ENCODE peak calls at places on chromosome 16, in eight cellular contexts. One of them, this sample, is unnamed.
A peak's percentile ranks its signal among the peaks of the same experiment; 100 is the strongest.

GRCh38 chr16:31880322-31880979 is 6.8 kb downstream of the ZNF267 start:
- DNase-seq in cardiac fibroblast: peak; percentile 77
- DNase-seq in AG09309: no peak
- DNase-seq in NT2/D1: no peak
- DNase-seq in GM12878: peak; percentile 38
- DNase-seq in fibroblast of mammary gland: peak; percentile 80
- DNase-seq in LNCaP clone FGC: peak; percentile 61
- DNase-seq in Caco-2: no peak
- DNase-seq in this sample: no peak

GRCh38 chr16:69563605-69564580 is 1.9 kb upstream of the NFAT5 start:
- DNase-seq in cardiac fibroblast: no peak
- DNase-seq in AG09309: no peak
- DNase-seq in NT2/D1: peak; percentile 43
- DNase-seq in GM12878: peak; percentile 93
- DNase-seq in fibroblast of mammary gland: peak; percentile 38
- DNase-seq in LNCaP clone FGC: no peak
- DNase-seq in Caco-2: peak; percentile 22
- DNase-seq in this sample: no peak

GRCh38 chr16:50879873-50880695 is 138.2 kb downstream of the CYLD start:
- DNase-seq in cardiac fibroblast: no peak
- DNase-seq in AG09309: no peak
- DNase-seq in NT2/D1: peak; percentile 40
- DNase-seq in GM12878: no peak
- DNase-seq in fibroblast of mammary gland: no peak
- DNase-seq in LNCaP clone FGC: no peak
- DNase-seq in Caco-2: no peak
- DNase-seq in this sample: no peak

GRCh38 chr16:7990864-7991263 is 599.4 kb downstream of the TMEM114 start:
- DNase-seq in cardiac fibroblast: no peak
- DNase-seq in AG09309: no peak
- DNase-seq in NT2/D1: no peak
- DNase-seq in GM12878: no peak
- DNase-seq in fibroblast of mammary gland: no peak
- DNase-seq in LNCaP clone FGC: no peak
- DNase-seq in Caco-2: no peak
- DNase-seq in this sample: no peak

GRCh38 chr16:66520406-66521194 is 29.3 kb downstream of the TK2 start:
- DNase-seq in cardiac fibroblast: no peak
- DNase-seq in AG09309: no peak
- DNase-seq in NT2/D1: no peak
- DNase-seq in GM12878: no peak
- DNase-seq in fibroblast of mammary gland: no peak
- DNase-seq in LNCaP clone FGC: no peak
- DNase-seq in Caco-2: no peak
- DNase-seq in this sample: no peak

GRCh38 chr16:12311309-12311708 is 334.8 kb downstream of the SNX29 start:
- DNase-seq in cardiac fibroblast: no peak
- DNase-seq in AG09309: no peak
- DNase-seq in NT2/D1: no peak
- DNase-seq in GM12878: no peak
- DNase-seq in fibroblast of mammary gland: no peak
- DNase-seq in LNCaP clone FGC: no peak
- DNase-seq in Caco-2: no peak
- DNase-seq in this sample: no peak

GRCh38 chr16:27310576-27311448 is 3.0 kb upstream of the IL4R start:
- DNase-seq in cardiac fibroblast: peak; percentile 80
- DNase-seq in AG09309: no peak
- DNase-seq in NT2/D1: no peak
- DNase-seq in GM12878: no peak
- DNase-seq in fibroblast of mammary gland: no peak
- DNase-seq in LNCaP clone FGC: no peak
- DNase-seq in Caco-2: no peak
- DNase-seq in this sample: no peak

GRCh38 chr16:85570735-85571562 is 42.2 kb upstream of the GSE1 start:
- DNase-seq in cardiac fibroblast: no peak
- DNase-seq in AG09309: no peak
- DNase-seq in NT2/D1: no peak
- DNase-seq in GM12878: peak; percentile 77
- DNase-seq in fibroblast of mammary gland: no peak
- DNase-seq in LNCaP clone FGC: no peak
- DNase-seq in Caco-2: no peak
- DNase-seq in this sample: peak; percentile 37

GRCh38 chr16:66618588-66618987 is 14.1 kb downstream of the CMTM3 start:
- DNase-seq in cardiac fibroblast: peak; percentile 84
- DNase-seq in AG09309: peak; percentile 90
- DNase-seq in NT2/D1: no peak
- DNase-seq in GM12878: no peak
- DNase-seq in fibroblast of mammary gland: peak; percentile 99
- DNase-seq in LNCaP clone FGC: no peak
- DNase-seq in Caco-2: no peak
- DNase-seq in this sample: peak; percentile 61

GRCh38 chr16:71883193-71883848 is 661 bp downstream of the ZNF821 start:
- DNase-seq in cardiac fibroblast: no peak
- DNase-seq in AG09309: no peak
- DNase-seq in NT2/D1: no peak
- DNase-seq in GM12878: no peak
- DNase-seq in fibroblast of mammary gland: no peak
- DNase-seq in LNCaP clone FGC: peak; percentile 44
- DNase-seq in Caco-2: peak; percentile 69
- DNase-seq in this sample: no peak

DNA sequence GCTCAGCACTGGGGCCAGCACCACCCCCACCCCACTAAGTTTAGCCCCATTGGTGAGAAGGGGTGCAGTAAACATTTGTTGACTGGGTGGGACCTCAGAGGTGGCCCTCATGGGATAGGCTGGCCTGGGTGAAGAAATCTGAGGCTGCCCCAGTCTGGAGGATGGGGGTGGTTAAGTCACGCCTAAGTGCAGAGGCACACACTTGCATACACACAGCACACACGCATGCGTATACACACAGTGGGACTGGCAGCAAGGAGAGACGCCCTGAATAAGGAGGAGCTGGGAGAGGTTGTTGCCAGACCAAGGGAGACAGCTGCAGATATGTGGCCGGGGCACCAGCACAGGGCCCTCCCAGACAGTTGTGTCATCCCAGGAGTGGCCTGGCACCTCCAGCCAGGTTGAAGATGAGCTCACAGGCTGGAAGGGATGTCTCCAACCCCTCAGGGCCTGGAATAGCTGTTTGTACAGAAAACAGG is 3.0 kb upstream of the BCAR1 start:
- DNase-seq in cardiac fibroblast: peak; percentile 75
- DNase-seq in AG09309: peak; percentile 61
- DNase-seq in NT2/D1: no peak
- DNase-seq in GM12878: no peak
- DNase-seq in fibroblast of mammary gland: peak; percentile 73
- DNase-seq in LNCaP clone FGC: peak; percentile 90
- DNase-seq in Caco-2: no peak
- DNase-seq in this sample: peak; percentile 72
- H3K4me3 ChIP-seq in cardiac fibroblast: no peak overlapping the region
- H3K4me3 ChIP-seq in AG09309: no peak overlapping the region
- H3K4me3 ChIP-seq in NT2/D1: no peak overlapping the region
- H3K4me3 ChIP-seq in GM12878: no peak overlapping the region
- H3K4me3 ChIP-seq in fibroblast of mammary gland: no peak overlapping the region
- H3K4me3 ChIP-seq in LNCaP clone FGC: no peak overlapping the region
- H3K4me3 ChIP-seq in Caco-2: no peak overlapping the region
- H3K4me3 ChIP-seq in this sample: peak overlapping the region; percentile 26

DNA sequence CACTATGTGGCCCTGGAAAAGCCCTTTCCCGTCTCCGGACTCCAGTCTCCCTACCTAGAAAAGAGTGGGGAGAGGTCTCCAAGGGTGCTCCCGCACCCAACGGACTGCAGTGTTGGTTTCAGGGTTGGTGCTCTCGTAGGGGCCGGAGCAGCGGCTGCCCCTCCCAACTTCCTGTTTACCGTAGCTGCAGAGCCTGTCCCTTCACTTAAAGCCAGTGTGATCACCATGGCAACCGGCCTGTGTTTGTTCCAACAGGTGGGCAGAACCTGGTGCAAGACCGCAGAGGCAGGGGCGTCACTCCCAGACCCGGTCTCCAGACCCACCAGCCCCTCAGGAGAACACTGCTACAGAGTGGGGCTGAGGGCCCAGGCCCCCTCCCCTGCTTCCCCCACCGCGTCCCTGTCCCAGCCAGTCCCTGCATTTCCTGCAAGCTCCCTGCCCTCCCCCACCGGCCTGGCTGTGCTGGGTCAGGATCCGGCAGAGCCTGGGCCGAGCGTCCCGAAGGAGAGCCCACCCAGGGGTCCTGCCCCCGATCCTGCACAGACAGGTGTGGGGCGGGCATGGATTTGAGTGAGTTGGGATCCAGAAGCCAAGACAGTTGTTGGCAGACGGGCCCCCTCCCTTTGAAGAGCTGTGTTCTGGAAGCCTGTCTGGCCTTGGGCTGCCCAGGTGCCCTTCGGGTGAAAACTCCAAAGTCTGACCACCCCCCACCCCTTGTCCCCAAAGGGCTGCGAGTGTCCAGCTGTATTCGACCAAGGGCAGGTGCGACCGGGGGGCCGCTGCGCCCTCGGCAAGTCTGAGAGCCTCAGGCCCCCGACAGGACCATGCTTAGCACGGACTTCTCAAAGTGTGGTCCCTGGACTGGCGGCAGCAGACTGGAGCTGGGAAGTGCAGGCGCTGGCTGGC is 1.5 kb upstream of the BAIAP3 start:
- DNase-seq in cardiac fibroblast: peak; percentile 83
- DNase-seq in AG09309: no peak
- DNase-seq in NT2/D1: peak; percentile 90
- DNase-seq in GM12878: peak; percentile 39
- DNase-seq in fibroblast of mammary gland: peak; percentile 28
- DNase-seq in LNCaP clone FGC: peak; percentile 41
- DNase-seq in Caco-2: peak; percentile 60
- DNase-seq in this sample: peak; percentile 80
- H3K4me3 ChIP-seq in cardiac fibroblast: peak overlapping the region; percentile 14
- H3K4me3 ChIP-seq in AG09309: no peak overlapping the region
- H3K4me3 ChIP-seq in NT2/D1: peak overlapping the region; percentile 43
- H3K4me3 ChIP-seq in GM12878: peak overlapping the region; percentile 22
- H3K4me3 ChIP-seq in fibroblast of mammary gland: no peak overlapping the region
- H3K4me3 ChIP-seq in LNCaP clone FGC: peak overlapping the region; percentile 42
- H3K4me3 ChIP-seq in Caco-2: no peak overlapping the region
- H3K4me3 ChIP-seq in this sample: peak overlapping the region; percentile 59

GRCh38 chr16:4481526-4481925 is 5.3 kb downstream of the HMOX2 start:
- DNase-seq in cardiac fibroblast: no peak
- DNase-seq in AG09309: no peak
- DNase-seq in NT2/D1: no peak
- DNase-seq in GM12878: no peak
- DNase-seq in fibroblast of mammary gland: no peak
- DNase-seq in LNCaP clone FGC: peak; percentile 67
- DNase-seq in Caco-2: no peak
- DNase-seq in this sample: no peak

GRCh38 chr16:4474192-4474961 is at the start of gene NMRAL1:
- DNase-seq in cardiac fibroblast: peak; percentile 96
- DNase-seq in AG09309: no peak
- DNase-seq in NT2/D1: peak; percentile 92
- DNase-seq in GM12878: peak; percentile 82
- DNase-seq in fibroblast of mammary gland: peak; percentile 87
- DNase-seq in LNCaP clone FGC: peak; percentile 90
- DNase-seq in Caco-2: peak; percentile 96
- DNase-seq in this sample: peak; percentile 93

GRCh38 chr16:4481965-4482364 is 5.8 kb downstream of the HMOX2 start:
- DNase-seq in cardiac fibroblast: no peak
- DNase-seq in AG09309: no peak
- DNase-seq in NT2/D1: no peak
- DNase-seq in GM12878: no peak
- DNase-seq in fibroblast of mammary gland: no peak
- DNase-seq in LNCaP clone FGC: no peak
- DNase-seq in Caco-2: no peak
- DNase-seq in this sample: no peak

GRCh38 chr16:4475880-4476790 is at the start of gene HMOX2:
- DNase-seq in cardiac fibroblast: peak; percentile 93
- DNase-seq in AG09309: no peak
- DNase-seq in NT2/D1: peak; percentile 94
- DNase-seq in GM12878: peak; percentile 90
- DNase-seq in fibroblast of mammary gland: peak; percentile 88
- DNase-seq in LNCaP clone FGC: peak; percentile 84
- DNase-seq in Caco-2: peak; percentile 96
- DNase-seq in this sample: peak; percentile 92

GRCh38 chr16:4477966-4478365 is 1.8 kb downstream of the HMOX2 start:
- DNase-seq in cardiac fibroblast: peak; percentile 63
- DNase-seq in AG09309: no peak
- DNase-seq in NT2/D1: no peak
- DNase-seq in GM12878: no peak
- DNase-seq in fibroblast of mammary gland: peak; percentile 60
- DNase-seq in LNCaP clone FGC: no peak
- DNase-seq in Caco-2: no peak
- DNase-seq in this sample: no peak
- H3K4me3 ChIP-seq in cardiac fibroblast: no peak overlapping the region
- H3K4me3 ChIP-seq in AG09309: no peak overlapping the region
- H3K4me3 ChIP-seq in NT2/D1: no peak overlapping the region
- H3K4me3 ChIP-seq in GM12878: peak overlapping the region; percentile 98
- H3K4me3 ChIP-seq in fibroblast of mammary gland: no peak overlapping the region
- H3K4me3 ChIP-seq in LNCaP clone FGC: no peak overlapping the region
- H3K4me3 ChIP-seq in Caco-2: no peak overlapping the region
- H3K4me3 ChIP-seq in this sample: peak overlapping the region; percentile 94

GRCh38 chr16:49574826-49575225 is 201.2 kb downstream of the C16orf78 start:
- DNase-seq in cardiac fibroblast: no peak
- DNase-seq in AG09309: no peak
- DNase-seq in NT2/D1: no peak
- DNase-seq in GM12878: no peak
- DNase-seq in fibroblast of mammary gland: no peak
- DNase-seq in LNCaP clone FGC: no peak
- DNase-seq in Caco-2: no peak
- DNase-seq in this sample: no peak
- H3K4me3 ChIP-seq in cardiac fibroblast: no peak overlapping the region
- H3K4me3 ChIP-seq in AG09309: no peak overlapping the region
- H3K4me3 ChIP-seq in NT2/D1: no peak overlapping the region
- H3K4me3 ChIP-seq in GM12878: no peak overlapping the region
- H3K4me3 ChIP-seq in fibroblast of mammary gland: no peak overlapping the region
- H3K4me3 ChIP-seq in LNCaP clone FGC: no peak overlapping the region
- H3K4me3 ChIP-seq in Caco-2: no peak overlapping the region
- H3K4me3 ChIP-seq in this sample: no peak overlapping the region

GRCh38 chr16:53816211-53816610 is 112.3 kb downstream of the FTO start:
- DNase-seq in cardiac fibroblast: no peak
- DNase-seq in AG09309: peak; percentile 50
- DNase-seq in NT2/D1: no peak
- DNase-seq in GM12878: no peak
- DNase-seq in fibroblast of mammary gland: peak; percentile 66
- DNase-seq in LNCaP clone FGC: no peak
- DNase-seq in Caco-2: no peak
- DNase-seq in this sample: no peak

GRCh38 chr16:53817117-53817516 is 113.2 kb downstream of the FTO start:
- DNase-seq in cardiac fibroblast: peak; percentile 93
- DNase-seq in AG09309: peak; percentile 84
- DNase-seq in NT2/D1: no peak
- DNase-seq in GM12878: no peak
- DNase-seq in fibroblast of mammary gland: peak; percentile 95
- DNase-seq in LNCaP clone FGC: no peak
- DNase-seq in Caco-2: no peak
- DNase-seq in this sample: peak; percentile 35

GRCh38 chr16:53814791-53815190 is 110.8 kb downstream of the FTO start:
- DNase-seq in cardiac fibroblast: no peak
- DNase-seq in AG09309: no peak
- DNase-seq in NT2/D1: no peak
- DNase-seq in GM12878: no peak
- DNase-seq in fibroblast of mammary gland: no peak
- DNase-seq in LNCaP clone FGC: no peak
- DNase-seq in Caco-2: no peak
- DNase-seq in this sample: no peak

GRCh38 chr16:53821487-53821886 is 117.5 kb downstream of the FTO start:
- DNase-seq in cardiac fibroblast: no peak
- DNase-seq in AG09309: no peak
- DNase-seq in NT2/D1: no peak
- DNase-seq in GM12878: no peak
- DNase-seq in fibroblast of mammary gland: peak; percentile 26
- DNase-seq in LNCaP clone FGC: no peak
- DNase-seq in Caco-2: no peak
- DNase-seq in this sample: no peak

GRCh38 chr16:53817812-53818211 is 113.9 kb downstream of the FTO start:
- DNase-seq in cardiac fibroblast: peak; percentile 34
- DNase-seq in AG09309: no peak
- DNase-seq in NT2/D1: no peak
- DNase-seq in GM12878: no peak
- DNase-seq in fibroblast of mammary gland: peak; percentile 60
- DNase-seq in LNCaP clone FGC: no peak
- DNase-seq in Caco-2: no peak
- DNase-seq in this sample: no peak
- H3K4me3 ChIP-seq in cardiac fibroblast: no peak overlapping the region
- H3K4me3 ChIP-seq in AG09309: no peak overlapping the region
- H3K4me3 ChIP-seq in NT2/D1: no peak overlapping the region
- H3K4me3 ChIP-seq in GM12878: no peak overlapping the region
- H3K4me3 ChIP-seq in fibroblast of mammary gland: no peak overlapping the region
- H3K4me3 ChIP-seq in LNCaP clone FGC: no peak overlapping the region
- H3K4me3 ChIP-seq in Caco-2: no peak overlapping the region
- H3K4me3 ChIP-seq in this sample: no peak overlapping the region

This sample was measured in psoas muscle.